ENCODE peak calls at places on chromosome 17, in seven cellular contexts. X is transverse colon, M is GM23338, B is breast epithelium, P is endothelial cell of umbilical vein, Y is prostate gland, S is HL-60. A is an unnamed sample.

GRCh38 chr17:67253379-67253778 is 8.4 kb upstream of the HELZ start:
- DNase-seq in X (no peak), M (no peak), B (no peak), P (no peak), Y (no peak), S (no peak), A (no peak)

GRCh38 chr17:4572131-4572530 is 11.8 kb upstream of the GGT6 start:
- DNase-seq in X (no peak), M (no peak), B (no peak), P (no peak), Y (no peak), S (no peak), A (no peak)

GRCh38 chr17:41511130-41511529 is 5.7 kb upstream of the KRT13 start:
- DNase-seq in X (peak), M (no peak), B (no peak), P (no peak), Y (no peak), S (no peak), A (no peak)

GRCh38 chr17:37605081-37605480 is 4.1 kb downstream of the SYNRG start:
- DNase-seq in X (no peak), M (no peak), B (no peak), P (no peak), Y (no peak), S (no peak), A (no peak)

GRCh38 chr17:43852571-43852970 is 5.6 kb downstream of the CD300LG start:
- DNase-seq in X (no peak), M (no peak), B (no peak), P (no peak), Y (no peak), S (no peak), A (no peak)

GRCh38 chr17:83081561-83082201 is 2.3 kb downstream of the METRNL start:
- DNase-seq in X (peak), M (no peak), B (no peak), P (no peak), Y (no peak), S (no peak), A (no peak)

GRCh38 chr17:35094902-35095301 is 24.8 kb downstream of the RAD51D start:
- DNase-seq in X (no peak), M (no peak), B (no peak), P (peak), Y (no peak), S (no peak), A (no peak)

GRCh38 chr17:38434178-38434665 is 6.0 kb downstream of the ARHGAP23 start:
- DNase-seq in X (no peak), M (no peak), B (no peak), P (no peak), Y (no peak), S (no peak), A (no peak)

GRCh38 chr17:43956222-43956621 is 2.5 kb upstream of the PYY start:
- DNase-seq in X (no peak), M (no peak), B (no peak), P (no peak), Y (no peak), S (no peak), A (no peak)

GRCh38 chr17:4301066-4301465 is 37.3 kb upstream of the ANKFY1 start:
- DNase-seq in X (no peak), M (no peak), B (no peak), P (no peak), Y (no peak), S (no peak), A (no peak)

GRCh38 chr17:34826332-34826731 is 134.9 kb downstream of the CCT6B start:
- DNase-seq in X (no peak), M (no peak), B (no peak), P (no peak), Y (no peak), S (no peak), A (no peak)

GRCh38 chr17:66964930-66965800 is 658 bp downstream of the CACNG4 start:
- DNase-seq in X (no peak), M (peak), B (no peak), P (no peak), Y (peak), S (no peak), A (no peak)

DNA sequence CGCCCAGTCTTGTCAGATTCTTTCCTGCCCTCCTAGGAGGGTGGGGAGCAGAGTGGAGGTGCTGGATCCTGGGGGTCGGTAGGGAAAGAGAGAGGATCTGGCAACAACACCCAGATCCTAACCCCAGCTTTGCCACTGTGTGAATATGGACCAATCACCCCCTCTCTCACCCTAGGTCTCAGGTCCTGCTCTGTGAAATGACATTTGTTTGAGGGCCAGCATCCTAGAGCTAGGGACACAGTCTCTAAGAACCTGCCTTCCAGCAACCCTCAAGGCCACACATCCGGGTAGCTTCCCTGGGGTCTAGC is 28.4 kb upstream of the MAP3K14 start:
- DNase-seq in X (peak), M (no peak), B (peak), P (no peak), Y (no peak), S (no peak), A (peak)
- H3K27ac ChIP-seq in X (peak), M (no peak), B (peak), P (no peak), Y (no peak), S (no peak), A (peak)

DNA sequence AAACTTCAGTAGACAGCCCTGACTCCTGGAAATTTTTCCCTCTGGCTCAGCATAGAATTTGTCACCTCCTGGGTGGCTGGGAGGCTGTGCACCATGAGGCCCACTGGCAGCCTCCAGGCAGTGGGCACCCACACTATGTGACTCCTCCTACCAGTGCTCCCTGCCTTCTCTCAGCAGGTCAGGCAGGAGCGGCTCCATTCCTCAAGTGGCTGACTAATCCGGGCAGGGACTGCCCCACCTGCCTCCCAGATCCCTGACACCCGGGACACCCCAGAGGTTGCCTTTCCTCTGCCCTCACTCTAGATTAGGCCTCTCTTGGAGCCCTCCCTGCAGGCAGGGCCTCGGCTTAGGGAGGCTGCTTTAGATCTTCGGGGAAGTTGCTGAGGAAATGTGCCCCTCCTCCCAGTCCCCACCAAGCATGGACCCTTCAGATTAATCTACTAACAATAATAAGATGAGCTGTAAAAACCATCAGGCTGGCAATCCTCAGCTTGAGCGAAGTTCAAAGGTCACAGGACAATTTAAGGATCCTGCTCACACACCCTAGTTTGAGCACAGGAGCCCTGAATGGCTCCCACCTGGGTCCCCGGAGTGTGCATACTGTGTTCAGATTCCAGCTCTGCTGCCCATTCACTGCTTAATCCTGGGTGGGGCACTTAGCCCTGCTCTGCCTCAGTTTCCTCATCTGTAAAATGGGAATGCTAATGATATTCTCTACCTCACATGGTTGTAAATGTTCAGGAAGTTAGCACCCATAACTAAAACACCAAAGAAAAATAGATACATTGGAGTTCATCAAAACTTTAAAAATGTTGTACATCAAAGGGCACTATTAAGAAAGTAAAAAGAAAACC is 10.0 kb upstream of the MYCBPAP start:
- DNase-seq in X (peak), M (no peak), B (no peak), P (no peak), Y (no peak), S (no peak), A (no peak)
- TF ChIP-seq POLR2AphosphoS5 in X (no peak), M (no peak), B (no peak), P (no peak), Y (no peak), S (no peak), A (peak)

GRCh38 chr17:56845934-56846333 is 12.0 kb downstream of the DGKE start:
- DNase-seq in X (no peak), M (no peak), B (no peak), P (no peak), Y (no peak), S (no peak), A (no peak)

GRCh38 chr17:56838687-56839086 is 4.7 kb downstream of the DGKE start:
- DNase-seq in X (no peak), M (no peak), B (no peak), P (peak), Y (no peak), S (no peak), A (no peak)

DNA sequence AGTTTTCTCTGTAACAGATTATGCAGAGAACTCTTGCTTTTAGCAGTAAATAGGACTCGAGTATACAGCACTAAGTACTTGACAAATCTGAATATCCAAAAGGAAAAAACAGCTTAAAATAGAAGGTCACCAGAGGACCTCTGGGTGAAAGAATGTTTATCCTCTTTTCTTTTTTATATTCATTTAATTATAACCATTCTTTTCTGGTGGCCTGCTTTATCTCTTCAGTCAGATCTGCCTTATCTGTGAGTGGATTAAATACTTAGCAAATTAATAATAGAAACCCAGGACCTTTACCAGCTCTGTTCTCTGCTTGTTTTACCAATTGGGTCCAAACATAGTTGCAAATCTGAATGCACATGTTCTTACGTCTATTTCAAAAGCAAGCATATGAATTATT is 8.6 kb downstream of the DGKE start:
- DNase-seq in X (no peak), M (no peak), B (no peak), P (peak), Y (no peak), S (no peak), A (no peak)
- TF ChIP-seq CTCF in X (no peak), M (no peak), B (no peak), P (no peak), Y (no peak), S (no peak), A (no peak)

GRCh38 chr17:31272803-31273202 is 24.2 kb downstream of the OMG start:
- DNase-seq in X (no peak), M (no peak), B (no peak), P (no peak), Y (no peak), S (no peak), A (no peak)
- H3K27ac ChIP-seq in X (no peak), M (no peak), B (no peak), P (no peak), Y (no peak), S (peak), A (no peak)

GRCh38 chr17:55289978-55290377 is 25.2 kb downstream of the HLF start:
- DNase-seq in X (no peak), M (no peak), B (no peak), P (no peak), Y (no peak), S (no peak), A (no peak)

GRCh38 chr17:55288356-55289105 is 23.8 kb downstream of the HLF start:
- DNase-seq in X (no peak), M (no peak), B (no peak), P (no peak), Y (no peak), S (no peak), A (no peak)

GRCh38 chr17:55290721-55291507 is 26.2 kb downstream of the HLF start:
- DNase-seq in X (no peak), M (no peak), B (no peak), P (no peak), Y (no peak), S (no peak), A (no peak)

GRCh38 chr17:55286681-55287589 is 22.2 kb downstream of the HLF start:
- DNase-seq in X (peak), M (no peak), B (no peak), P (no peak), Y (no peak), S (no peak), A (no peak)

GRCh38 chr17:55289106-55289446 is 24.3 kb downstream of the HLF start:
- DNase-seq in X (no peak), M (no peak), B (no peak), P (no peak), Y (no peak), S (no peak), A (no peak)
- TF ChIP-seq POLR2AphosphoS5 in X (no peak), M (no peak), B (no peak), P (no peak), Y (no peak), S (no peak), A (no peak)

DNA sequence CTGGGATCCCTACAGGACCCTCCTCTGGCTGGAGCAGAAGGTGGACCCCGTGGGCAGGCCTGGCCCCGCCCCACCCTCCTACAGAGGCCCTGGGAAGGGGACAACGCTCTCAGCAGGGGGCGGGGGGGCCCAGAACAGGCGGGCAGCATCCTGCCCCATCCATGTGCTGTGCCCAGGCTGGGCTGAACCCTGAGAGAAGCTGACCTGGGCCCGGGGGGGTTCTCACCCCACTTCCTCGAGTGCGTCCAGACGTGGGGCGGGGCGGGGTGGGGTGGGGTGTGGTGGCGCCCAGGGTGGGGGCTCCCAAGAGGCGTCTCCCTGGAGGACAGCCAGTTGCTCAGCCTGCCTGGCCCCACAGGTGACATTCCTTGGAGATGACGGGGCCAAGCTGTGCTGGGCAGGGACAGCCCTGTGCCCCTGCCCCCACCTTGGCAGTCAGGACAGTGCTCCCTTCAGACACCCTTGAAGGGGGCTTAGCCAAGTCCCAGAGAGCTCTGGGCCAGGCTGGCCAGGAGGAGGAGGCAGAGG is 390 bp upstream of the UNC13D start:
- DNase-seq in X (peak), M (no peak), B (peak), P (no peak), Y (peak), S (no peak), A (no peak)
- TF ChIP-seq CTCF in X (no peak), M (no peak), B (no peak), P (no peak), Y (no peak), S (no peak), A (no peak)

GRCh38 chr17:29593546-29594440 is 861 bp downstream of the ANKRD13B start:
- DNase-seq in X (peak), M (peak), B (no peak), P (no peak), Y (no peak), S (peak), A (no peak)

GRCh38 chr17:29590261-29590978 is 972 bp upstream of the GIT1 start:
- DNase-seq in X (peak), M (no peak), B (no peak), P (no peak), Y (no peak), S (no peak), A (no peak)

GRCh38 chr17:29592850-29593545 is at the start of gene ANKRD13B:
- DNase-seq in X (peak), M (peak), B (no peak), P (no peak), Y (no peak), S (no peak), A (no peak)

GRCh38 chr17:29590979-29591736 is 1.7 kb upstream of the GIT1 start:
- DNase-seq in X (peak), M (peak), B (no peak), P (no peak), Y (no peak), S (peak), A (no peak)

DNA sequence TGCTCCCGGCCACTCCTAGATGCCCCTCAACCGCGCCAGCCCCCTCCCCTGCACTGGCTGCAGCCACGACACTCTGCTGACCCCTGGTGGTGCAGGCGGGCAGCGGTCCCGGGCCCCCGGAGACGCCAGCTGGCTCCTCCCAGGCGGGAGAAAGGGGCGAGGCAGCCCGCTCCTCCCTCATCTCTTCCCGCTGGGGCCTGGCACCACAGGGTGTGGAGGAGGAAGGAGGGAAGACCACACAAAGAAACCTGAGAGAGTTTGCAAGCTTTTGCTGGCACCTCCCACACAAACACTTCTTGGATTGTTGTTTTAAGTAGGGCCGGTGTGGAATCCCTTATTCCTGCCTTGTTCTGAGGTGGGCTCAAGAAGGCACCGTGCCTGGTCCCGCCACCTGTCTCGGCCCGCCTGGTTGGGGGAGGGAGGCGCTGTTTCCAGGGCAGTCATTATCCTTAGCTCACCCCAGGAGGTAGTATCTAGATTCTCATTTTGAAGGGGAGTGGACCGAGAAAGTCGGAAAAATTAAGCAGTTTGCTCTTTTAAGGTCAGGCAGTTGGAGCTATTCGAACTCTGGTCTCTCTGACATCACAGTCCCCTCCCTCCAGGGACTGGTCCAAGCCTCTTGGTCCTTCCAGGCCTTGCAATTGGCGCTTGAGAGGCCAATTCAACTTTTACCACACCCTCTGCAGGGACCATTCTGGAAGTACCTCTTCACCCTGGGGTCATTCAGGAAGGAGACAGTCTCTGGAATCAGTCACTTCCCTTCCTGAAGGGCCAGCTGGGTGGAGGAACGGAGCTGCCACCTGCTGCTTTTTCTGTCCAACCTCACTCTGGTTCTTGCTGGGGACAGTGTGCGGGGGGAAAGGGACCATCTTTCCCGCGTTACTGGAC is 951 bp upstream of the ANKRD13B start:
- DNase-seq in X (peak), M (peak), B (peak), P (peak), Y (peak), S (peak), A (no peak)
- H3K27ac ChIP-seq in X (peak), M (no peak), B (peak), P (peak), Y (peak), S (peak), A (peak)

A was measured in vagina.